ENCODE peak calls at places on chromosome 18, in seven cellular contexts. One of them, this sample, is unnamed.

GRCh38 chr18:46407471-46408166 is 249.4 kb downstream of the LOXHD1 start:
- DNase-seq in DMS79 treated with DMSO at 0.1 percent for 48 hours: no peak
- DNase-seq in stimulated activated CD8-positive, alpha-beta memory T cell treated with anti-CD3 and anti-CD28 coated beads, Interleukin-4, amount 100 ng/mL, for 48 hours: no peak
- DNase-seq in NCI-H524: no peak
- DNase-seq in fibroblast of the conjunctiva: no peak
- DNase-seq in NCI-H1417 treated with DMSO at 0.1 percent for 48 hours: no peak
- DNase-seq in NCI-H1092: no peak
- DNase-seq in this sample: no peak

GRCh38 chr18:37180086-37180485 is 351.2 kb downstream of the KIAA1328 start:
- DNase-seq in NCI-H1417 treated with DMSO at 0.1 percent for 48 hours: no peak
- DNase-seq in fibroblast of the conjunctiva: no peak
- DNase-seq in DMS79 treated with DMSO at 0.1 percent for 48 hours: no peak
- DNase-seq in NCI-H524: no peak
- DNase-seq in stimulated activated CD8-positive, alpha-beta memory T cell treated with anti-CD3 and anti-CD28 coated beads, Interleukin-4, amount 100 ng/mL, for 48 hours: no peak
- DNase-seq in NCI-H1092: no peak
- DNase-seq in this sample: no peak

GRCh38 chr18:46657115-46657955 is at the start of gene LOXHD1:
- DNase-seq in NCI-H1092: no peak
- DNase-seq in fibroblast of the conjunctiva: no peak
- DNase-seq in stimulated activated CD8-positive, alpha-beta memory T cell treated with anti-CD3 and anti-CD28 coated beads, Interleukin-4, amount 100 ng/mL, for 48 hours: no peak
- DNase-seq in DMS79 treated with DMSO at 0.1 percent for 48 hours: peak
- DNase-seq in NCI-H524: no peak
- DNase-seq in NCI-H1417 treated with DMSO at 0.1 percent for 48 hours: no peak
- DNase-seq in this sample: no peak

GRCh38 chr18:62425465-62426190 is 97.2 kb upstream of the ZCCHC2 start:
- DNase-seq in fibroblast of the conjunctiva: peak
- DNase-seq in NCI-H1092: peak
- DNase-seq in DMS79 treated with DMSO at 0.1 percent for 48 hours: peak
- DNase-seq in stimulated activated CD8-positive, alpha-beta memory T cell treated with anti-CD3 and anti-CD28 coated beads, Interleukin-4, amount 100 ng/mL, for 48 hours: peak
- DNase-seq in NCI-H1417 treated with DMSO at 0.1 percent for 48 hours: peak
- DNase-seq in NCI-H524: peak
- DNase-seq in this sample: peak

GRCh38 chr18:50786851-50787250 is 33.0 kb downstream of the MRO start:
- DNase-seq in fibroblast of the conjunctiva: no peak
- DNase-seq in stimulated activated CD8-positive, alpha-beta memory T cell treated with anti-CD3 and anti-CD28 coated beads, Interleukin-4, amount 100 ng/mL, for 48 hours: no peak
- DNase-seq in NCI-H524: no peak
- DNase-seq in DMS79 treated with DMSO at 0.1 percent for 48 hours: no peak
- DNase-seq in NCI-H1417 treated with DMSO at 0.1 percent for 48 hours: no peak
- DNase-seq in NCI-H1092: no peak
- DNase-seq in this sample: no peak

GRCh38 chr18:59799383-59800015 is 100.3 kb upstream of the PMAIP1 start:
- DNase-seq in NCI-H524: peak
- DNase-seq in NCI-H1092: no peak
- DNase-seq in DMS79 treated with DMSO at 0.1 percent for 48 hours: no peak
- DNase-seq in NCI-H1417 treated with DMSO at 0.1 percent for 48 hours: no peak
- DNase-seq in stimulated activated CD8-positive, alpha-beta memory T cell treated with anti-CD3 and anti-CD28 coated beads, Interleukin-4, amount 100 ng/mL, for 48 hours: no peak
- DNase-seq in fibroblast of the conjunctiva: no peak
- DNase-seq in this sample: no peak

GRCh38 chr18:64094210-64094609 is 54.7 kb downstream of the LINC00305 start:
- DNase-seq in fibroblast of the conjunctiva: no peak
- DNase-seq in NCI-H1417 treated with DMSO at 0.1 percent for 48 hours: no peak
- DNase-seq in DMS79 treated with DMSO at 0.1 percent for 48 hours: no peak
- DNase-seq in stimulated activated CD8-positive, alpha-beta memory T cell treated with anti-CD3 and anti-CD28 coated beads, Interleukin-4, amount 100 ng/mL, for 48 hours: no peak
- DNase-seq in NCI-H524: no peak
- DNase-seq in NCI-H1092: no peak
- DNase-seq in this sample: no peak

GRCh38 chr18:69469444-69469919 is 68.8 kb downstream of the DOK6 start:
- DNase-seq in DMS79 treated with DMSO at 0.1 percent for 48 hours: no peak
- DNase-seq in NCI-H1417 treated with DMSO at 0.1 percent for 48 hours: no peak
- DNase-seq in NCI-H1092: no peak
- DNase-seq in NCI-H524: peak
- DNase-seq in stimulated activated CD8-positive, alpha-beta memory T cell treated with anti-CD3 and anti-CD28 coated beads, Interleukin-4, amount 100 ng/mL, for 48 hours: peak
- DNase-seq in fibroblast of the conjunctiva: no peak
- DNase-seq in this sample: peak

GRCh38 chr18:4639628-4640310 is 184.7 kb upstream of the DLGAP1 start:
- DNase-seq in DMS79 treated with DMSO at 0.1 percent for 48 hours: no peak
- DNase-seq in NCI-H1092: no peak
- DNase-seq in stimulated activated CD8-positive, alpha-beta memory T cell treated with anti-CD3 and anti-CD28 coated beads, Interleukin-4, amount 100 ng/mL, for 48 hours: no peak
- DNase-seq in NCI-H524: peak
- DNase-seq in fibroblast of the conjunctiva: no peak
- DNase-seq in NCI-H1417 treated with DMSO at 0.1 percent for 48 hours: no peak
- DNase-seq in this sample: no peak

GRCh38 chr18:5746844-5747243 is 148.5 kb downstream of the TMEM200C start:
- DNase-seq in NCI-H524: peak
- DNase-seq in NCI-H1092: no peak
- DNase-seq in DMS79 treated with DMSO at 0.1 percent for 48 hours: no peak
- DNase-seq in stimulated activated CD8-positive, alpha-beta memory T cell treated with anti-CD3 and anti-CD28 coated beads, Interleukin-4, amount 100 ng/mL, for 48 hours: no peak
- DNase-seq in NCI-H1417 treated with DMSO at 0.1 percent for 48 hours: no peak
- DNase-seq in fibroblast of the conjunctiva: no peak
- DNase-seq in this sample: no peak

GRCh38 chr18:59646228-59646945 is 50.8 kb downstream of the CCBE1 start:
- DNase-seq in NCI-H1092: no peak
- DNase-seq in NCI-H524: no peak
- DNase-seq in NCI-H1417 treated with DMSO at 0.1 percent for 48 hours: no peak
- DNase-seq in stimulated activated CD8-positive, alpha-beta memory T cell treated with anti-CD3 and anti-CD28 coated beads, Interleukin-4, amount 100 ng/mL, for 48 hours: no peak
- DNase-seq in fibroblast of the conjunctiva: no peak
- DNase-seq in DMS79 treated with DMSO at 0.1 percent for 48 hours: no peak
- DNase-seq in this sample: no peak

GRCh38 chr18:63970803-63971191 is 916 bp downstream of the SERPINB8 start:
- DNase-seq in fibroblast of the conjunctiva: no peak
- DNase-seq in NCI-H524: peak
- DNase-seq in DMS79 treated with DMSO at 0.1 percent for 48 hours: peak
- DNase-seq in NCI-H1417 treated with DMSO at 0.1 percent for 48 hours: no peak
- DNase-seq in NCI-H1092: peak
- DNase-seq in stimulated activated CD8-positive, alpha-beta memory T cell treated with anti-CD3 and anti-CD28 coated beads, Interleukin-4, amount 100 ng/mL, for 48 hours: no peak
- DNase-seq in this sample: no peak

GRCh38 chr18:10089881-10090280 is 176.1 kb downstream of the VAPA start:
- DNase-seq in fibroblast of the conjunctiva: no peak
- DNase-seq in NCI-H524: peak
- DNase-seq in stimulated activated CD8-positive, alpha-beta memory T cell treated with anti-CD3 and anti-CD28 coated beads, Interleukin-4, amount 100 ng/mL, for 48 hours: no peak
- DNase-seq in NCI-H1092: no peak
- DNase-seq in DMS79 treated with DMSO at 0.1 percent for 48 hours: no peak
- DNase-seq in NCI-H1417 treated with DMSO at 0.1 percent for 48 hours: peak
- DNase-seq in this sample: no peak

GRCh38 chr18:10401489-10401888 is 52.9 kb upstream of the APCDD1 start:
- DNase-seq in NCI-H1417 treated with DMSO at 0.1 percent for 48 hours: no peak
- DNase-seq in NCI-H1092: no peak
- DNase-seq in stimulated activated CD8-positive, alpha-beta memory T cell treated with anti-CD3 and anti-CD28 coated beads, Interleukin-4, amount 100 ng/mL, for 48 hours: no peak
- DNase-seq in fibroblast of the conjunctiva: no peak
- DNase-seq in NCI-H524: no peak
- DNase-seq in DMS79 treated with DMSO at 0.1 percent for 48 hours: no peak
- DNase-seq in this sample: no peak

GRCh38 chr18:64271264-64271663 is 122.4 kb upstream of the LINC00305 start:
- DNase-seq in fibroblast of the conjunctiva: no peak
- DNase-seq in NCI-H1417 treated with DMSO at 0.1 percent for 48 hours: peak
- DNase-seq in NCI-H524: no peak
- DNase-seq in stimulated activated CD8-positive, alpha-beta memory T cell treated with anti-CD3 and anti-CD28 coated beads, Interleukin-4, amount 100 ng/mL, for 48 hours: no peak
- DNase-seq in NCI-H1092: peak
- DNase-seq in DMS79 treated with DMSO at 0.1 percent for 48 hours: peak
- DNase-seq in this sample: no peak

GRCh38 chr18:72336786-72337185 is 207.4 kb downstream of the CBLN2 start:
- DNase-seq in stimulated activated CD8-positive, alpha-beta memory T cell treated with anti-CD3 and anti-CD28 coated beads, Interleukin-4, amount 100 ng/mL, for 48 hours: no peak
- DNase-seq in NCI-H1417 treated with DMSO at 0.1 percent for 48 hours: no peak
- DNase-seq in fibroblast of the conjunctiva: no peak
- DNase-seq in NCI-H1092: no peak
- DNase-seq in NCI-H524: no peak
- DNase-seq in DMS79 treated with DMSO at 0.1 percent for 48 hours: no peak
- DNase-seq in this sample: no peak

GRCh38 chr18:23135679-23136325 is 517 bp downstream of the CABLES1 start:
- DNase-seq in NCI-H1092: peak
- DNase-seq in DMS79 treated with DMSO at 0.1 percent for 48 hours: no peak
- DNase-seq in NCI-H524: peak
- DNase-seq in fibroblast of the conjunctiva: no peak
- DNase-seq in stimulated activated CD8-positive, alpha-beta memory T cell treated with anti-CD3 and anti-CD28 coated beads, Interleukin-4, amount 100 ng/mL, for 48 hours: peak
- DNase-seq in NCI-H1417 treated with DMSO at 0.1 percent for 48 hours: no peak
- DNase-seq in this sample: peak

GRCh38 chr18:54109131-54109683 is 115.3 kb downstream of the MBD2 start:
- DNase-seq in fibroblast of the conjunctiva: no peak
- DNase-seq in stimulated activated CD8-positive, alpha-beta memory T cell treated with anti-CD3 and anti-CD28 coated beads, Interleukin-4, amount 100 ng/mL, for 48 hours: no peak
- DNase-seq in NCI-H1417 treated with DMSO at 0.1 percent for 48 hours: no peak
- DNase-seq in NCI-H1092: no peak
- DNase-seq in NCI-H524: no peak
- DNase-seq in DMS79 treated with DMSO at 0.1 percent for 48 hours: no peak
- DNase-seq in this sample: no peak

GRCh38 chr18:9474103-9474982 is 970 bp upstream of the RALBP1 start:
- DNase-seq in stimulated activated CD8-positive, alpha-beta memory T cell treated with anti-CD3 and anti-CD28 coated beads, Interleukin-4, amount 100 ng/mL, for 48 hours: no peak
- DNase-seq in DMS79 treated with DMSO at 0.1 percent for 48 hours: peak
- DNase-seq in fibroblast of the conjunctiva: peak
- DNase-seq in NCI-H524: peak
- DNase-seq in NCI-H1092: no peak
- DNase-seq in NCI-H1417 treated with DMSO at 0.1 percent for 48 hours: no peak
- DNase-seq in this sample: no peak

GRCh38 chr18:23835076-23835475 is 145.8 kb downstream of the LAMA3 start:
- DNase-seq in NCI-H1092: no peak
- DNase-seq in fibroblast of the conjunctiva: no peak
- DNase-seq in stimulated activated CD8-positive, alpha-beta memory T cell treated with anti-CD3 and anti-CD28 coated beads, Interleukin-4, amount 100 ng/mL, for 48 hours: no peak
- DNase-seq in DMS79 treated with DMSO at 0.1 percent for 48 hours: no peak
- DNase-seq in NCI-H1417 treated with DMSO at 0.1 percent for 48 hours: no peak
- DNase-seq in NCI-H524: no peak
- DNase-seq in this sample: no peak

GRCh38 chr18:50038448-50038847 is 156.5 kb downstream of the MYO5B start:
- DNase-seq in DMS79 treated with DMSO at 0.1 percent for 48 hours: no peak
- DNase-seq in NCI-H1092: no peak
- DNase-seq in NCI-H1417 treated with DMSO at 0.1 percent for 48 hours: no peak
- DNase-seq in NCI-H524: no peak
- DNase-seq in stimulated activated CD8-positive, alpha-beta memory T cell treated with anti-CD3 and anti-CD28 coated beads, Interleukin-4, amount 100 ng/mL, for 48 hours: no peak
- DNase-seq in fibroblast of the conjunctiva: peak
- DNase-seq in this sample: no peak

GRCh38 chr18:3305354-3305762 is 43.4 kb downstream of the MYL12B start:
- DNase-seq in NCI-H1417 treated with DMSO at 0.1 percent for 48 hours: no peak
- DNase-seq in NCI-H524: no peak
- DNase-seq in fibroblast of the conjunctiva: peak
- DNase-seq in NCI-H1092: no peak
- DNase-seq in DMS79 treated with DMSO at 0.1 percent for 48 hours: no peak
- DNase-seq in stimulated activated CD8-positive, alpha-beta memory T cell treated with anti-CD3 and anti-CD28 coated beads, Interleukin-4, amount 100 ng/mL, for 48 hours: peak
- DNase-seq in this sample: peak

GRCh38 chr18:76479351-76480238 is 15.4 kb downstream of the ZNF516 start:
- DNase-seq in stimulated activated CD8-positive, alpha-beta memory T cell treated with anti-CD3 and anti-CD28 coated beads, Interleukin-4, amount 100 ng/mL, for 48 hours: no peak
- DNase-seq in NCI-H524: no peak
- DNase-seq in fibroblast of the conjunctiva: no peak
- DNase-seq in DMS79 treated with DMSO at 0.1 percent for 48 hours: no peak
- DNase-seq in NCI-H1092: no peak
- DNase-seq in NCI-H1417 treated with DMSO at 0.1 percent for 48 hours: no peak
- DNase-seq in this sample: no peak

This sample was measured in activated effector memory CD4-positive, alpha-beta T cell treated with anti-CD3 and anti-CD28 coated beads, Interleukin-2, amount 50 U/mL, for 16 hours.